ENCODE peak calls at places on chromosomes 2 and 18, in nine cellular contexts. N is Karpas-422, U is MM.1S, O is HCT116, P is GM23248, R is GM23338, D is SK-N-SH, L is hepatocyte, M is PC-3. J is an unnamed sample. For H3K9me2 and H3K4me1, the result is how much of the 10 kb centered on the place peaks cover.

GRCh38 chr2:86679036-86679435 is 41.1 kb upstream of the RMND5A start:
- DNase-seq in N (no peak), U (no peak), O (no peak), P (no peak), R (no peak), D (no peak), L (no peak), M (no peak), J (no peak)

GRCh38 chr2:85963068-85963467 is 74.3 kb upstream of the ST3GAL5 start:
- DNase-seq in N (no peak), U (no peak), O (no peak), P (no peak), R (no peak), D (no peak), L (no peak), M (no peak), J (no peak)

GRCh38 chr18:31702449-31702848 is 18.1 kb upstream of the B4GALT6 start:
- DNase-seq in N (no peak), U (no peak), O (no peak), P (no peak), R (no peak), D (no peak), L (no peak), M (no peak), J (no peak)

GRCh38 chr2:64779117-64779690 is 125.5 kb upstream of the SERTAD2 start:
- DNase-seq in N (no peak), U (no peak), O (no peak), P (peak), R (no peak), D (no peak), L (no peak), M (peak), J (no peak)

GRCh38 chr2:177604291-177605065 is 211.9 kb downstream of the AGPS start:
- DNase-seq in N (peak), U (peak), O (peak), P (peak), R (peak), D (peak), L (peak), M (peak), J (peak)

GRCh38 chr18:38493991-38494559 is 928.5 kb upstream of the CELF4 start:
- DNase-seq in N (no peak), U (no peak), O (no peak), P (no peak), R (no peak), D (no peak), L (no peak), M (no peak), J (no peak)

GRCh38 chr2:213225866-213226265 is 58.4 kb upstream of the SPAG16 start:
- DNase-seq in N (no peak), U (no peak), O (no peak), P (no peak), R (no peak), D (no peak), L (no peak), M (no peak), J (no peak)

GRCh38 chr2:207847807-207848544 is 78.3 kb upstream of the FZD5 start:
- DNase-seq in N (no peak), U (no peak), O (no peak), P (peak), R (peak), D (no peak), L (peak), M (peak), J (no peak)

GRCh38 chr2:237264480-237265219 is 149.3 kb downstream of the COL6A3 start:
- DNase-seq in N (no peak), U (no peak), O (no peak), P (peak), R (no peak), D (no peak), L (no peak), M (peak), J (no peak)

GRCh38 chr18:67483952-67484351 is 32.6 kb downstream of the DSEL start:
- DNase-seq in N (no peak), U (no peak), O (no peak), P (no peak), R (no peak), D (no peak), L (no peak), M (no peak), J (no peak)

GRCh38 chr2:200812122-200813022 is 662 bp downstream of the BZW1 start:
- DNase-seq in N (peak), U (peak), O (peak), P (peak), R (peak), D (peak), L (peak), M (peak), J (peak)

DNA sequence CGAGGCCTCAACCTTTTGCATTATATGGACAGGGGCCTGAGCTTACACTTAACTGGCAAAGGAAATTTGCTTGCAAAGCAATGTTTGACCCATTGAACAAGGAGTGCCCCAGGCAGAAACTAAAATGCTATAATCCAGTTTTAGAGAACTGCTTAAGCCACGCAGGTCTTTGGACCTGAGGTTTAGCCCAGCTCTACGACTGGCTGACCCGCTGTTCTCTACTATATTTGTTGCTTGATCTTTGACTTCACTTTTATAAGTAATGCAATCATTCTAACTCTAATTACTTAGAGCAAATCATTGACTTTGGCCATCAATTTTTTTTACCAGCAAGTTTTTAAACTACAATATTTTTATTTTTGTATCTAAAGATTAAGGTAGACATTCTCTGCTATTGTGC is 268.8 kb downstream of the MREG start:
- DNase-seq in N (no peak), U (no peak), O (no peak), P (no peak), R (no peak), D (no peak), L (no peak), M (no peak), J (no peak)
- H3K9me2 ChIP-seq in N (under half), U (under half), O (under half), P (under half), R (under half), D (under half), L (under half), M (under half), J (under half)

GRCh38 chr2:109148347-109148746 is 19.3 kb downstream of the SH3RF3 start:
- DNase-seq in N (peak), U (no peak), O (no peak), P (peak), R (no peak), D (no peak), L (no peak), M (no peak), J (no peak)

GRCh38 chr2:109147405-109147804 is 18.4 kb downstream of the SH3RF3 start:
- DNase-seq in N (no peak), U (no peak), O (no peak), P (no peak), R (no peak), D (no peak), L (no peak), M (no peak), J (no peak)

GRCh38 chr2:109151519-109151918 is 22.5 kb downstream of the SH3RF3 start:
- DNase-seq in N (no peak), U (no peak), O (no peak), P (no peak), R (no peak), D (no peak), L (no peak), M (no peak), J (no peak)

GRCh38 chr2:109150559-109150958 is 21.6 kb downstream of the SH3RF3 start:
- DNase-seq in N (no peak), U (no peak), O (no peak), P (no peak), R (no peak), D (no peak), L (no peak), M (no peak), J (no peak)

GRCh38 chr2:109148991-109149645 is 20.1 kb downstream of the SH3RF3 start:
- DNase-seq in N (peak), U (no peak), O (no peak), P (no peak), R (no peak), D (no peak), L (no peak), M (no peak), J (no peak)
- H3K4me1 ChIP-seq in N (half or more), U (under half), O (under half), P (under half), R (under half), D (under half), L (under half), M (under half), J (under half)

GRCh38 chr2:129922571-129923264 is 56.7 kb upstream of the RAB6C start:
- DNase-seq in N (no peak), U (peak), O (no peak), P (no peak), R (peak), D (peak), L (peak), M (no peak), J (no peak)
- H2AFZ ChIP-seq in N (no peak), U (peak), O (no peak), P (no peak), R (peak), D (no peak), L (no peak), M (no peak), J (no peak)

GRCh38 chr18:50870138-50870845 is 8.6 kb upstream of the ME2 start:
- DNase-seq in N (no peak), U (no peak), O (peak), P (peak), R (no peak), D (no peak), L (peak), M (peak), J (no peak)

GRCh38 chr18:50866765-50867164 is 12.2 kb upstream of the ME2 start:
- DNase-seq in N (peak), U (peak), O (no peak), P (peak), R (no peak), D (no peak), L (no peak), M (peak), J (peak)

GRCh38 chr18:50863840-50864239 is 15.1 kb upstream of the ME2 start:
- DNase-seq in N (no peak), U (no peak), O (no peak), P (no peak), R (no peak), D (no peak), L (no peak), M (no peak), J (no peak)

GRCh38 chr18:50871846-50872245 is 7.1 kb upstream of the ME2 start:
- DNase-seq in N (no peak), U (no peak), O (no peak), P (no peak), R (no peak), D (no peak), L (no peak), M (no peak), J (no peak)

DNA sequence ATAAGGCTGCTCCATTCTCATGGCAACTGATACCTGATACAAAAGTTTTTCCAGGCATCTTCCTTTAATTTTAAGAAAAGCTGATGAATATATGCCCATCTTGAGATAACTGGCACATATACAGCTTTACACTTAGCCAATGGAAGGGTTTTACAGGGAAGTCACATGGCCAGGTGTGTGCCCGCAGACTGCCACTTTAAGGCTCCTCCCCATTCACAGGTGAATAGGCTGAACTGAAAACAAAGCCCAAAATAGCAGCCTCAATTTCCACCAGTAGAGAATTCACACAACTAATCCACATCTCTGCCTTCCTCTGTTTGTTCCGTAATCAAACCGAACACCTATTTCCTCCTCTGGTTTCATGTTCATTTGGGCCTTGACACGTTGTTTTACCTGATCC is 9.8 kb upstream of the ME2 start:
- DNase-seq in N (no peak), U (peak), O (no peak), P (no peak), R (peak), D (no peak), L (no peak), M (no peak), J (no peak)
- H3K9me2 ChIP-seq in N (under half), U (under half), O (under half), P (under half), R (under half), D (under half), L (under half), M (under half), J (under half)

GRCh38 chr18:3254725-3255124 is 7.1 kb downstream of the MYL12A start:
- DNase-seq in N (no peak), U (no peak), O (no peak), P (no peak), R (no peak), D (no peak), L (no peak), M (no peak), J (no peak)
- H3K4me1 ChIP-seq in N (half or more), U (under half), O (under half), P (half or more), R (under half), D (under half), L (under half), M (half or more), J (half or more)

DNA sequence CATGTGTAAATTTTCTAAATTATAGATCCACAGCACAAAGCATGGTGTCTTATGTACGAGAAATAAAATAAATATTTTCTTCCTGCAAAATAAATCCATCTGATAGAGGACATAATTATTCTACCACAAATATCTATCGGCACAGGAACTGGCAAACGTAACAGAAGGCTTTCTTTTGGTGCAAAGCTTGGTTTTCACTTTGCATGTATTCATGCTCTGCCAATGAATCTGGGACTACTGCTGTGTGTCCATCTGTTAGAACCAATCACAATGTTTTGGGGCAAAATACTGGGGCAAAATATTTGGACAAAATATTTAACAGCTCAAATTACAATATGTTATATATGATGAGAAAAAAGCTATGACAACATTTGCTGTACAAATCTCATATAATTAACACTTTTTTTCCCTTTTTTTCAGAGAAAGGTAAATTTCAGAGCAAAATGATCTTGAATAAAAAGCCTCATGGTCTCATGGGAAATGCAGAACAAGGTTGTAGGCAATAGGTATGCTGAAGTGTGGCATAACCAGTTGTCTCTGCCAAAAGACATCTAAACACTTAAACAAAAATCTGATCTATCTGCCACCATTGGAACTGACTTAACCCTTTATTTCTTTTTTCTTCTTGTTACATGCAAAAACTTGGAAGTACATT is 923.2 kb downstream of the CPS1 start:
- DNase-seq in N (no peak), U (no peak), O (no peak), P (no peak), R (no peak), D (no peak), L (no peak), M (no peak), J (no peak)
- H2AFZ ChIP-seq in N (no peak), U (no peak), O (no peak), P (no peak), R (no peak), D (no peak), L (no peak), M (no peak), J (no peak)

J was measured in OCI-LY7.